ENCODE peak calls at places on chromosomes 12 and 14, in seven cellular contexts. T is pancreas, C is brain microvascular endothelial cell, P is right atrium auricular region, S is GM12865, Q is psoas muscle, X is A549. V is an unnamed sample.

GRCh38 chr14:95918466-95918865 is 41.8 kb downstream of the TUNAR start:
- DNase-seq in T (no peak), C (no peak), Q (no peak), P (no peak), S (no peak), X (no peak), V (no peak)

GRCh38 chr12:116662612-116663144 is 75.2 kb downstream of the SPRING1 start:
- DNase-seq in Q (no peak), P (no peak), T (no peak), X (no peak), S (no peak), C (no peak), V (peak)

GRCh38 chr14:80316426-80316825 is 105.1 kb upstream of the DIO2 start:
- DNase-seq in T (no peak), C (peak), Q (no peak), S (no peak), P (no peak), X (no peak), V (no peak)

GRCh38 chr12:74365178-74365964 is 172.3 kb upstream of the ATXN7L3B start:
- DNase-seq in C (peak), Q (no peak), T (no peak), S (peak), P (no peak), X (no peak), V (peak)

GRCh38 chr14:91636604-91637003 is 95.3 kb downstream of the CATSPERB start:
- DNase-seq in C (no peak), Q (no peak), T (no peak), X (no peak), S (no peak), P (no peak), V (no peak)

GRCh38 chr12:18601962-18602361 is 135.8 kb downstream of the PLCZ1 start:
- DNase-seq in Q (no peak), T (no peak), S (no peak), C (no peak), P (no peak), X (no peak), V (no peak)

GRCh38 chr14:95519699-95520098 is 3.2 kb upstream of the SYNE3 start:
- DNase-seq in X (no peak), S (peak), Q (peak), P (peak), T (no peak), C (peak), V (peak)

GRCh38 chr12:116533343-116534248 is 25.6 kb upstream of the MAP1LC3B2 start:
- DNase-seq in P (no peak), C (peak), T (peak), Q (peak), S (peak), X (peak), V (peak)

GRCh38 chr14:86405250-86405649 is 875.3 kb downstream of the FLRT2 start:
- DNase-seq in C (no peak), T (no peak), P (no peak), S (no peak), Q (no peak), X (no peak), V (no peak)

GRCh38 chr14:42214981-42215491 is 608.4 kb downstream of the LRFN5 start:
- DNase-seq in P (no peak), Q (no peak), S (no peak), X (no peak), C (peak), T (no peak), V (peak)

GRCh38 chr14:103748539-103748867 is 32.9 kb downstream of the ZFYVE21 start:
- DNase-seq in P (no peak), S (no peak), Q (no peak), T (no peak), X (no peak), C (no peak), V (no peak)

GRCh38 chr12:59403259-59403932 is 192.4 kb upstream of the SLC16A7 start:
- DNase-seq in C (peak), S (peak), T (peak), X (peak), P (no peak), Q (no peak), V (peak)

GRCh38 chr14:33435911-33436310 is 497.2 kb downstream of the NPAS3 start:
- DNase-seq in X (no peak), S (no peak), Q (no peak), T (no peak), C (peak), P (no peak), V (peak)

GRCh38 chr12:80412343-80412953 is 31.6 kb upstream of the PTPRQ start:
- DNase-seq in Q (no peak), S (peak), C (peak), P (no peak), T (no peak), X (peak), V (peak)

GRCh38 chr12:130026608-130027176 is 122.9 kb upstream of the TMEM132D start:
- DNase-seq in S (peak), X (peak), P (no peak), Q (no peak), C (peak), T (no peak), V (no peak)

GRCh38 chr12:3655331-3655900 is 97.5 kb downstream of the CRACR2A start:
- DNase-seq in Q (no peak), T (no peak), X (peak), C (no peak), S (peak), P (no peak), V (no peak)

GRCh38 chr12:132284071-132284492 is 45.3 kb downstream of the GALNT9 start:
- DNase-seq in S (no peak), C (peak), P (no peak), Q (peak), X (no peak), T (no peak), V (peak)

GRCh38 chr12:131424270-131424669 is 286.6 kb upstream of the SFSWAP start:
- DNase-seq in P (no peak), X (no peak), C (no peak), Q (no peak), T (no peak), S (no peak), V (no peak)

GRCh38 chr12:1949771-1950470 is 31.5 kb upstream of the CACNA2D4 start:
- DNase-seq in P (no peak), S (no peak), T (no peak), Q (no peak), X (no peak), C (no peak), V (no peak)

GRCh38 chr12:128853321-128854197 is at the start of gene GLT1D1:
- DNase-seq in Q (no peak), T (no peak), P (no peak), S (peak), C (no peak), X (no peak), V (no peak)

GRCh38 chr14:96324219-96324618 is 38.9 kb downstream of the ATG2B start:
- DNase-seq in P (no peak), C (no peak), X (no peak), T (no peak), Q (no peak), S (no peak), V (no peak)

GRCh38 chr12:1529862-1530591 is 64.4 kb downstream of the FBXL14 start:
- DNase-seq in C (no peak), T (no peak), Q (peak), X (no peak), P (no peak), S (peak), V (no peak)

GRCh38 chr12:40286583-40286982 is 61.8 kb downstream of the LRRK2 start:
- DNase-seq in P (no peak), C (no peak), X (no peak), S (no peak), Q (no peak), T (no peak), V (no peak)

GRCh38 chr12:101021911-101022388 is 188.1 kb downstream of the SLC5A8 start:
- DNase-seq in C (peak), T (no peak), Q (no peak), S (no peak), X (peak), P (no peak), V (peak)

GRCh38 chr12:75853621-75854020 is 178.0 kb downstream of the PHLDA1 start:
- DNase-seq in T (no peak), S (no peak), Q (no peak), C (no peak), X (no peak), P (no peak), V (no peak)

GRCh38 chr12:106527356-106527755 is 55.4 kb upstream of the RFX4 start:
- DNase-seq in S (no peak), Q (no peak), X (no peak), T (no peak), C (peak), P (no peak), V (peak)

GRCh38 chr14:102826161-102826560 is 48.9 kb downstream of the TRAF3 start:
- DNase-seq in T (no peak), X (no peak), Q (no peak), P (no peak), S (no peak), C (no peak), V (no peak)

GRCh38 chr12:31756977-31757420 is 28.2 kb upstream of the AMN1 start:
- DNase-seq in X (no peak), T (no peak), P (no peak), S (no peak), Q (no peak), C (no peak), V (peak)

GRCh38 chr14:104131968-104132732 is 6.2 kb upstream of the KIF26A start:
- DNase-seq in Q (peak), S (no peak), T (no peak), P (no peak), C (no peak), X (no peak), V (no peak)

GRCh38 chr12:98736352-98737326 is 91.5 kb downstream of the APAF1 start:
- DNase-seq in S (no peak), T (peak), X (no peak), P (no peak), C (no peak), Q (no peak), V (no peak)

GRCh38 chr14:38012056-38012455 is 195.6 kb upstream of the SSTR1 start:
- DNase-seq in S (no peak), P (no peak), X (no peak), Q (no peak), T (no peak), C (no peak), V (no peak)

GRCh38 chr12:18753481-18754117 is 15.7 kb downstream of the CAPZA3 start:
- DNase-seq in P (no peak), X (no peak), T (no peak), C (peak), Q (no peak), S (no peak), V (no peak)

GRCh38 chr14:57960946-57961792 is 95.3 kb upstream of the SLC35F4 start:
- DNase-seq in X (no peak), S (no peak), C (no peak), Q (no peak), T (no peak), P (no peak), V (no peak)

GRCh38 chr12:93773122-93773871 is 96.1 kb downstream of the CRADD start:
- DNase-seq in S (peak), P (no peak), C (peak), Q (no peak), X (no peak), T (no peak), V (no peak)

GRCh38 chr14:58849609-58850008 is 211.8 kb downstream of the DACT1 start:
- DNase-seq in Q (no peak), S (no peak), P (no peak), X (no peak), C (no peak), T (no peak), V (no peak)

GRCh38 chr12:109735825-109736551 is 22.4 kb downstream of the FAM222A start:
- DNase-seq in C (no peak), P (no peak), T (no peak), X (no peak), S (no peak), Q (peak), V (no peak)

GRCh38 chr12:89756100-89756637 is 47.5 kb upstream of the ATP2B1 start:
- DNase-seq in S (no peak), C (no peak), T (no peak), X (no peak), P (no peak), Q (no peak), V (no peak)

GRCh38 chr12:89762498-89763170 is 54.0 kb upstream of the ATP2B1 start:
- DNase-seq in T (no peak), C (no peak), Q (no peak), S (peak), P (no peak), X (no peak), V (no peak)

GRCh38 chr12:89765959-89766824 is 57.6 kb upstream of the ATP2B1 start:
- DNase-seq in P (no peak), S (peak), Q (no peak), T (no peak), C (no peak), X (no peak), V (no peak)

GRCh38 chr12:89756638-89757321 is 48.1 kb upstream of the ATP2B1 start:
- DNase-seq in X (peak), Q (no peak), P (no peak), T (no peak), S (peak), C (peak), V (peak)

DNA sequence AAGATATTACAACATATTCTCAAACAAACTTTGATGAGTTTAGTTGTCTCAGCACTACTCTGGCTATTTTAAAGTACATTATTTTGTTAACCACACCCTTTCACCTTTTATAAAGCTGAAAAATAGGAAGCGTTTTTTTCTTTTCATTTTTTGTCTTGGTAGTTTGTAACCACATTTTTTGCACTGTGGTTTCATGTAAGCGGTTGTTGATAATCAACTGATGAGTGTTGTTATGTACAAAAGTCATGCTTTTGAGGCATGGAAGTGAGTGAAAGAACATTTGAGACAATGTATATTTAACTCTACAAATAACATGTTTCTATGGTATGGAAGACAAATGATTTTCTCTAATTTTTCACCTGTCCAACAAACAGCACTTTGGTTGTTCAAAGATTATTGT is 52.1 kb upstream of the ATP2B1 start:
- DNase-seq in P (no peak), S (peak), X (no peak), Q (no peak), C (no peak), T (no peak), V (no peak)
- TF ChIP-seq CTCF in P (no peak), S (no peak), X (no peak), Q (no peak), C (no peak), T (no peak), V (no peak)

GRCh38 chr14:84250863-84251262 is 1279.1 kb upstream of the FLRT2 start:
- DNase-seq in Q (no peak), C (no peak), P (no peak), S (no peak), T (no peak), X (no peak), V (no peak)
- TF ChIP-seq CTCF in Q (no peak), C (no peak), P (no peak), S (no peak), T (no peak), X (no peak), V (no peak)

GRCh38 chr12:119783787-119784186 is 93.3 kb downstream of the CIT start:
- DNase-seq in T (no peak), Q (no peak), P (no peak), X (no peak), S (no peak), C (no peak), V (no peak)

GRCh38 chr12:119784673-119785072 is 92.4 kb downstream of the CIT start:
- DNase-seq in S (no peak), P (no peak), Q (no peak), T (no peak), X (no peak), C (no peak), V (no peak)

GRCh38 chr12:119781804-119782203 is 95.3 kb downstream of the CIT start:
- DNase-seq in C (no peak), T (no peak), S (peak), X (no peak), Q (no peak), P (no peak), V (no peak)

GRCh38 chr12:119775246-119775895 is 101.7 kb downstream of the CIT start:
- DNase-seq in C (no peak), Q (no peak), T (no peak), P (no peak), X (no peak), S (no peak), V (no peak)

GRCh38 chr12:119780786-119781434 is 96.2 kb downstream of the CIT start:
- DNase-seq in S (no peak), T (peak), P (no peak), C (peak), X (peak), Q (peak), V (peak)
- TF ChIP-seq CTCF in S (peak), T (peak), P (peak), C (peak), X (peak), Q (peak), V (peak)

GRCh38 chr12:54721312-54721711 is 73.1 kb upstream of the DCD start:
- DNase-seq in T (no peak), C (no peak), S (no peak), P (no peak), X (no peak), Q (no peak), V (no peak)

GRCh38 chr12:54719691-54720090 is 71.5 kb upstream of the DCD start:
- DNase-seq in P (no peak), X (no peak), C (no peak), S (no peak), T (no peak), Q (no peak), V (no peak)

GRCh38 chr12:54725233-54725843 is 77.2 kb upstream of the DCD start:
- DNase-seq in P (no peak), C (peak), S (no peak), X (peak), Q (no peak), T (no peak), V (peak)

DNA sequence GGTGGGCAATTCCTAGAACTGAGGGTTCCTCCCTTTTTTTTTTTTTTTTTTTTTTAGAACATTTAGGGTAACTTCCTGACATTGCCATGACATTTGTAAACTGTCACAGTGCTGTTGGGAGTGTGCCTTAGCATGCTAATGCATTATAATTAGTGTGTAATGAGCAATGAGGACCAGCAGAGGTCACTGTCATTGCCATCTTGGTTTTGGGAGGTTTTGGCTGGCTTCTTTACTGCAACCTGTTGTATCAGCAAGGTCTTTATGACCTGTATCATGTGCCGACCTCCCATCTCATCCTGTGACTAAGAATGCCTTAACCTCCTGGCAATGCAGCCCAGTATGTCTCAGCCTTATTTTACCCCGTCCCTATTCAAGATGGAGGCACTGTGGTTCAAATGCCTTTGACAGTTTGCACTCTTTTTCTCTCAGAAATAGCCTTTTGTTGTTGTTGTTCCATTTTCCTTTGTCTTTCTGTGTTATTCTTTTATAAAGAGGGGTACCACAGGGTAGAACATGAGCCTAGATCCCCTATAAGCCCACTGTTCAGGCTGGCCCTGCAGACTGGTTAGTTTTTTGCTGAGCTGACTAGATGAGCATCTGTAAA is 75.6 kb upstream of the DCD start:
- DNase-seq in S (peak), C (peak), X (no peak), Q (no peak), P (no peak), T (no peak), V (no peak)
- TF ChIP-seq CTCF in S (peak), C (peak), X (peak), Q (peak), P (peak), T (peak), V (peak)